ENCODE peak calls at places on chromosome 14, in nine cellular contexts. One of them, this sample, is unnamed.

GRCh38 chr14:54348923-54349615 is 47.7 kb upstream of the CDKN3 start:
- DNase-seq in CD8-positive, alpha-beta memory T cell: no peak
- DNase-seq in keratinocyte: no peak
- DNase-seq in Panc1: no peak
- DNase-seq in left ventricle myocardium inferior: peak
- DNase-seq in upper lobe of left lung: no peak
- DNase-seq in CD4-positive, CD25-positive, alpha-beta regulatory T cell: no peak
- DNase-seq in upper lobe of right lung: no peak
- DNase-seq in cardiac muscle cell: no peak
- DNase-seq in this sample: no peak

GRCh38 chr14:72904840-72905561 is 11.1 kb upstream of the DPF3 start:
- DNase-seq in CD8-positive, alpha-beta memory T cell: peak
- DNase-seq in keratinocyte: no peak
- DNase-seq in Panc1: peak
- DNase-seq in left ventricle myocardium inferior: peak
- DNase-seq in upper lobe of left lung: no peak
- DNase-seq in CD4-positive, CD25-positive, alpha-beta regulatory T cell: peak
- DNase-seq in upper lobe of right lung: no peak
- DNase-seq in cardiac muscle cell: peak
- DNase-seq in this sample: no peak

GRCh38 chr14:104049576-104050240 is 35.8 kb upstream of the ASPG start:
- DNase-seq in CD8-positive, alpha-beta memory T cell: no peak
- DNase-seq in keratinocyte: no peak
- DNase-seq in Panc1: no peak
- DNase-seq in left ventricle myocardium inferior: no peak
- DNase-seq in upper lobe of left lung: no peak
- DNase-seq in CD4-positive, CD25-positive, alpha-beta regulatory T cell: no peak
- DNase-seq in upper lobe of right lung: no peak
- DNase-seq in cardiac muscle cell: peak
- DNase-seq in this sample: no peak

GRCh38 chr14:89616425-89617141 is 199.6 kb upstream of the FOXN3 start:
- DNase-seq in CD8-positive, alpha-beta memory T cell: peak
- DNase-seq in keratinocyte: no peak
- DNase-seq in Panc1: no peak
- DNase-seq in left ventricle myocardium inferior: no peak
- DNase-seq in upper lobe of left lung: no peak
- DNase-seq in CD4-positive, CD25-positive, alpha-beta regulatory T cell: peak
- DNase-seq in upper lobe of right lung: no peak
- DNase-seq in cardiac muscle cell: no peak
- DNase-seq in this sample: no peak

GRCh38 chr14:43539210-43539609 is 967.9 kb downstream of the FSCB start:
- DNase-seq in CD8-positive, alpha-beta memory T cell: no peak
- DNase-seq in keratinocyte: no peak
- DNase-seq in Panc1: peak
- DNase-seq in left ventricle myocardium inferior: no peak
- DNase-seq in upper lobe of left lung: no peak
- DNase-seq in CD4-positive, CD25-positive, alpha-beta regulatory T cell: no peak
- DNase-seq in upper lobe of right lung: no peak
- DNase-seq in cardiac muscle cell: peak
- DNase-seq in this sample: no peak

GRCh38 chr14:55094630-55095157 is 34.4 kb upstream of the LGALS3 start:
- DNase-seq in CD8-positive, alpha-beta memory T cell: no peak
- DNase-seq in keratinocyte: no peak
- DNase-seq in Panc1: no peak
- DNase-seq in left ventricle myocardium inferior: no peak
- DNase-seq in upper lobe of left lung: no peak
- DNase-seq in CD4-positive, CD25-positive, alpha-beta regulatory T cell: no peak
- DNase-seq in upper lobe of right lung: no peak
- DNase-seq in cardiac muscle cell: no peak
- DNase-seq in this sample: no peak

GRCh38 chr14:37443461-37443860 is 151.6 kb downstream of the FOXA1 start:
- DNase-seq in CD8-positive, alpha-beta memory T cell: no peak
- DNase-seq in keratinocyte: no peak
- DNase-seq in Panc1: no peak
- DNase-seq in left ventricle myocardium inferior: no peak
- DNase-seq in upper lobe of left lung: no peak
- DNase-seq in CD4-positive, CD25-positive, alpha-beta regulatory T cell: no peak
- DNase-seq in upper lobe of right lung: no peak
- DNase-seq in cardiac muscle cell: no peak
- DNase-seq in this sample: no peak

GRCh38 chr14:53942970-53943750 is 13.5 kb downstream of the BMP4 start:
- DNase-seq in CD8-positive, alpha-beta memory T cell: no peak
- DNase-seq in keratinocyte: no peak
- DNase-seq in Panc1: no peak
- DNase-seq in left ventricle myocardium inferior: no peak
- DNase-seq in upper lobe of left lung: no peak
- DNase-seq in CD4-positive, CD25-positive, alpha-beta regulatory T cell: no peak
- DNase-seq in upper lobe of right lung: no peak
- DNase-seq in cardiac muscle cell: no peak
- DNase-seq in this sample: no peak

GRCh38 chr14:86153480-86153879 is 623.5 kb downstream of the FLRT2 start:
- DNase-seq in CD8-positive, alpha-beta memory T cell: no peak
- DNase-seq in keratinocyte: no peak
- DNase-seq in Panc1: no peak
- DNase-seq in left ventricle myocardium inferior: no peak
- DNase-seq in upper lobe of left lung: no peak
- DNase-seq in CD4-positive, CD25-positive, alpha-beta regulatory T cell: no peak
- DNase-seq in upper lobe of right lung: no peak
- DNase-seq in cardiac muscle cell: no peak
- DNase-seq in this sample: no peak

GRCh38 chr14:32010561-32011188 is 66.4 kb upstream of the ARHGAP5 start:
- DNase-seq in CD8-positive, alpha-beta memory T cell: no peak
- DNase-seq in keratinocyte: no peak
- DNase-seq in Panc1: peak
- DNase-seq in left ventricle myocardium inferior: no peak
- DNase-seq in upper lobe of left lung: no peak
- DNase-seq in CD4-positive, CD25-positive, alpha-beta regulatory T cell: no peak
- DNase-seq in upper lobe of right lung: no peak
- DNase-seq in cardiac muscle cell: no peak
- DNase-seq in this sample: no peak

GRCh38 chr14:88829188-88829587 is 4.7 kb downstream of the TTC8 start:
- DNase-seq in CD8-positive, alpha-beta memory T cell: no peak
- DNase-seq in keratinocyte: no peak
- DNase-seq in Panc1: no peak
- DNase-seq in left ventricle myocardium inferior: no peak
- DNase-seq in upper lobe of left lung: no peak
- DNase-seq in CD4-positive, CD25-positive, alpha-beta regulatory T cell: no peak
- DNase-seq in upper lobe of right lung: no peak
- DNase-seq in cardiac muscle cell: no peak
- DNase-seq in this sample: no peak

GRCh38 chr14:37816743-37817295 is 221.4 kb downstream of the TTC6 start:
- DNase-seq in CD8-positive, alpha-beta memory T cell: no peak
- DNase-seq in keratinocyte: no peak
- DNase-seq in Panc1: no peak
- DNase-seq in left ventricle myocardium inferior: no peak
- DNase-seq in upper lobe of left lung: no peak
- DNase-seq in CD4-positive, CD25-positive, alpha-beta regulatory T cell: no peak
- DNase-seq in upper lobe of right lung: no peak
- DNase-seq in cardiac muscle cell: no peak
- DNase-seq in this sample: no peak

GRCh38 chr14:75454963-75455546 is 27.2 kb downstream of the JDP2 start:
- DNase-seq in CD8-positive, alpha-beta memory T cell: no peak
- DNase-seq in keratinocyte: no peak
- DNase-seq in Panc1: no peak
- DNase-seq in left ventricle myocardium inferior: peak
- DNase-seq in upper lobe of left lung: no peak
- DNase-seq in CD4-positive, CD25-positive, alpha-beta regulatory T cell: no peak
- DNase-seq in upper lobe of right lung: peak
- DNase-seq in cardiac muscle cell: peak
- DNase-seq in this sample: no peak

GRCh38 chr14:49584058-49584457 is 2.1 kb downstream of the RPS29 start:
- DNase-seq in CD8-positive, alpha-beta memory T cell: no peak
- DNase-seq in keratinocyte: no peak
- DNase-seq in Panc1: no peak
- DNase-seq in left ventricle myocardium inferior: no peak
- DNase-seq in upper lobe of left lung: no peak
- DNase-seq in CD4-positive, CD25-positive, alpha-beta regulatory T cell: no peak
- DNase-seq in upper lobe of right lung: no peak
- DNase-seq in cardiac muscle cell: no peak
- DNase-seq in this sample: no peak

GRCh38 chr14:74703043-74703442 is 9.8 kb downstream of the AREL1 start:
- DNase-seq in CD8-positive, alpha-beta memory T cell: no peak
- DNase-seq in keratinocyte: no peak
- DNase-seq in Panc1: no peak
- DNase-seq in left ventricle myocardium inferior: no peak
- DNase-seq in upper lobe of left lung: no peak
- DNase-seq in CD4-positive, CD25-positive, alpha-beta regulatory T cell: no peak
- DNase-seq in upper lobe of right lung: no peak
- DNase-seq in cardiac muscle cell: no peak
- DNase-seq in this sample: no peak

GRCh38 chr14:77322951-77323350 is 2.1 kb downstream of the GSTZ1 start:
- DNase-seq in CD8-positive, alpha-beta memory T cell: no peak
- DNase-seq in keratinocyte: no peak
- DNase-seq in Panc1: no peak
- DNase-seq in left ventricle myocardium inferior: no peak
- DNase-seq in upper lobe of left lung: no peak
- DNase-seq in CD4-positive, CD25-positive, alpha-beta regulatory T cell: no peak
- DNase-seq in upper lobe of right lung: no peak
- DNase-seq in cardiac muscle cell: no peak
- DNase-seq in this sample: no peak

GRCh38 chr14:77319416-77319815 is 1.3 kb downstream of the POMT2 start:
- DNase-seq in CD8-positive, alpha-beta memory T cell: no peak
- DNase-seq in keratinocyte: no peak
- DNase-seq in Panc1: no peak
- DNase-seq in left ventricle myocardium inferior: no peak
- DNase-seq in upper lobe of left lung: no peak
- DNase-seq in CD4-positive, CD25-positive, alpha-beta regulatory T cell: no peak
- DNase-seq in upper lobe of right lung: no peak
- DNase-seq in cardiac muscle cell: no peak
- DNase-seq in this sample: no peak

GRCh38 chr14:77318006-77318553 is 2.6 kb downstream of the POMT2 start:
- DNase-seq in CD8-positive, alpha-beta memory T cell: no peak
- DNase-seq in keratinocyte: no peak
- DNase-seq in Panc1: no peak
- DNase-seq in left ventricle myocardium inferior: no peak
- DNase-seq in upper lobe of left lung: no peak
- DNase-seq in CD4-positive, CD25-positive, alpha-beta regulatory T cell: no peak
- DNase-seq in upper lobe of right lung: no peak
- DNase-seq in cardiac muscle cell: no peak
- DNase-seq in this sample: peak

GRCh38 chr14:77322209-77322902 is 1.5 kb downstream of the GSTZ1 start:
- DNase-seq in CD8-positive, alpha-beta memory T cell: no peak
- DNase-seq in keratinocyte: no peak
- DNase-seq in Panc1: no peak
- DNase-seq in left ventricle myocardium inferior: no peak
- DNase-seq in upper lobe of left lung: no peak
- DNase-seq in CD4-positive, CD25-positive, alpha-beta regulatory T cell: no peak
- DNase-seq in upper lobe of right lung: no peak
- DNase-seq in cardiac muscle cell: no peak
- DNase-seq in this sample: no peak

DNA sequence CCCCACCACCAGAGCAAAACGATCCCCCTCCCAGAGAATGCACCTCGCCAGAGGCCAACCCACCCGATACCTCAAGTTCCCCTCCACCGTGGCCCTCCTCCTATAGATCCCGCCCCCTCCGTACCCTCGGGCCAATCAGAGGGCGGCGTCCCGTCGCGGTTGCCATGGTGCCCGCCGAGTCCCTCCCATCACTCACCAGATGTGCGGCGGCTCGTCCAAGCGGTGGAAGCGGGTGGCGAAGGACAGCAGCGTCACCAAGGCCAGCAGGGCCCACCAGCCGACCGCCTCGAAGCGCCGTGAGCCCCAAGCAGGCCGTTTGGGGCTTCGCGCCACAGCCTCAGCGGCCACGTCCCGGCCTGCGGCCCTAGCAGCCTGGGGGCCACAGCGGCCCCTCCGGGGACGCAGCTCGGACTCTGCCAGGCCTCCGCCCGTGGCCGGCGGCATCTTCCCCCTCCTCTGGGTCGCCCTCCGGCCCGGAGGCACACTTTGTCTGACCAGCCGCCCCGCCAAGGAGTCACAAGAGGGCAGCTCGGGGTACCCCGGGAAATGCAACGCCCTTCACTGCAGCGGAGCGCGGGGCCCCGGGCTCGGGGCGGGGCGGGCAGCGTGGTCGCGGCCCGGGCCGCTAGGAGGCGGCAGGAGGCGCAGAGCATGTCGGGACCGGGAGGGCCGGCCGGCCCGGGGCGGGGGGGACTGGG is at the start of gene POMT2:
- DNase-seq in CD8-positive, alpha-beta memory T cell: peak
- DNase-seq in keratinocyte: peak
- DNase-seq in Panc1: no peak
- DNase-seq in left ventricle myocardium inferior: peak
- DNase-seq in upper lobe of left lung: peak
- DNase-seq in CD4-positive, CD25-positive, alpha-beta regulatory T cell: peak
- DNase-seq in upper lobe of right lung: peak
- DNase-seq in cardiac muscle cell: peak
- DNase-seq in this sample: peak
- H3K27ac ChIP-seq in CD8-positive, alpha-beta memory T cell: peak
- H3K27ac ChIP-seq in keratinocyte: peak
- H3K27ac ChIP-seq in Panc1: peak
- H3K27ac ChIP-seq in left ventricle myocardium inferior: peak
- H3K27ac ChIP-seq in upper lobe of left lung: peak
- H3K27ac ChIP-seq in CD4-positive, CD25-positive, alpha-beta regulatory T cell: peak
- H3K27ac ChIP-seq in upper lobe of right lung: peak
- H3K27ac ChIP-seq in cardiac muscle cell: peak
- H3K27ac ChIP-seq in this sample: peak

GRCh38 chr14:106174206-106174605 is 647.8 kb downstream of the TMEM121 start:
- DNase-seq in CD8-positive, alpha-beta memory T cell: peak
- DNase-seq in keratinocyte: no peak
- DNase-seq in Panc1: no peak
- DNase-seq in left ventricle myocardium inferior: no peak
- DNase-seq in upper lobe of left lung: no peak
- DNase-seq in CD4-positive, CD25-positive, alpha-beta regulatory T cell: peak
- DNase-seq in upper lobe of right lung: no peak
- DNase-seq in cardiac muscle cell: no peak
- DNase-seq in this sample: no peak
- H3K27ac ChIP-seq in CD8-positive, alpha-beta memory T cell: peak
- H3K27ac ChIP-seq in keratinocyte: no peak
- H3K27ac ChIP-seq in Panc1: no peak
- H3K27ac ChIP-seq in left ventricle myocardium inferior: no peak
- H3K27ac ChIP-seq in upper lobe of left lung: no peak
- H3K27ac ChIP-seq in CD4-positive, CD25-positive, alpha-beta regulatory T cell: peak
- H3K27ac ChIP-seq in upper lobe of right lung: no peak
- H3K27ac ChIP-seq in cardiac muscle cell: no peak
- H3K27ac ChIP-seq in this sample: no peak

GRCh38 chr14:23009939-23010718 is at the start of gene C14orf93:
- DNase-seq in CD8-positive, alpha-beta memory T cell: peak
- DNase-seq in keratinocyte: no peak
- DNase-seq in Panc1: peak
- DNase-seq in left ventricle myocardium inferior: peak
- DNase-seq in upper lobe of left lung: peak
- DNase-seq in CD4-positive, CD25-positive, alpha-beta regulatory T cell: peak
- DNase-seq in upper lobe of right lung: peak
- DNase-seq in cardiac muscle cell: peak
- DNase-seq in this sample: peak
- H3K27ac ChIP-seq in CD8-positive, alpha-beta memory T cell: peak
- H3K27ac ChIP-seq in keratinocyte: peak
- H3K27ac ChIP-seq in Panc1: peak
- H3K27ac ChIP-seq in left ventricle myocardium inferior: peak
- H3K27ac ChIP-seq in upper lobe of left lung: peak
- H3K27ac ChIP-seq in CD4-positive, CD25-positive, alpha-beta regulatory T cell: peak
- H3K27ac ChIP-seq in upper lobe of right lung: peak
- H3K27ac ChIP-seq in cardiac muscle cell: peak
- H3K27ac ChIP-seq in this sample: peak

DNA sequence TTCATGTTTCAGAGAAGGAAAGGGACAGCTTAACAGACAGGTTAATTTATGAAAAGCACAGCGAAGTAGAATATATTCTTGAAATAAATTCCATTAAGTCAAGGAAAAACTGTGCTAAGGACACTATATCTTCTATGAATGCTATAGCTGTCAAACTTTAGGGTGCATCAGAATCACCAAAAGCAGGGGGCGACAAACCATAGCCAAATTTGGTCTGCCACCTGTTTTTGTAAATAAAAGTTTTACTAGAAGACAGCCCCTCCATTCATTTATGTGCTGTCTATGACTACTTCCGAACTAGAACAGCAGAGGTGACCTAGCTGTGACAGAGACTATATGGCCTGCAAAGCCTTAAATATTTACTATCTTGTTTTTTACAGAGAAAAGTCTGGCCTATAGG is 25.9 kb downstream of the PPP4R3A start:
- DNase-seq in CD8-positive, alpha-beta memory T cell: peak
- DNase-seq in keratinocyte: no peak
- DNase-seq in Panc1: no peak
- DNase-seq in left ventricle myocardium inferior: no peak
- DNase-seq in upper lobe of left lung: no peak
- DNase-seq in CD4-positive, CD25-positive, alpha-beta regulatory T cell: no peak
- DNase-seq in upper lobe of right lung: no peak
- DNase-seq in cardiac muscle cell: no peak
- DNase-seq in this sample: no peak
- H3K27ac ChIP-seq in CD8-positive, alpha-beta memory T cell: no peak
- H3K27ac ChIP-seq in keratinocyte: no peak
- H3K27ac ChIP-seq in Panc1: no peak
- H3K27ac ChIP-seq in left ventricle myocardium inferior: no peak
- H3K27ac ChIP-seq in upper lobe of left lung: no peak
- H3K27ac ChIP-seq in CD4-positive, CD25-positive, alpha-beta regulatory T cell: peak
- H3K27ac ChIP-seq in upper lobe of right lung: no peak
- H3K27ac ChIP-seq in cardiac muscle cell: no peak
- H3K27ac ChIP-seq in this sample: no peak